ENCODE peak calls at places on chromosomes 5 and 9, in seven cellular contexts. V is dorsolateral prefrontal cortex; I is mammary epithelial cell; Y is activated CD8-positive, alpha-beta T cell treated with anti-CD3 and anti-CD28 coated beads for 36 hours; A is WERI-Rb-1; Q is keratinocyte; L is BJ. D is an unnamed sample.

GRCh38 chr9:83538172-83538889 is at the start of gene FRMD3:
- DNase-seq in V (peak), I (peak), Y (peak), L (peak), A (peak), Q (no peak), D (no peak)

GRCh38 chr5:104702212-104702611 is 1139.6 kb upstream of the NUDT12 start:
- DNase-seq in Q (no peak), V (no peak), L (no peak), I (peak), Y (no peak), A (no peak), D (no peak)

GRCh38 chr9:118630931-118631595 is 738.2 kb downstream of the BRINP1 start:
- DNase-seq in A (no peak), Y (no peak), V (no peak), I (peak), L (no peak), Q (no peak), D (no peak)

GRCh38 chr9:77891150-77891549 is 140.5 kb downstream of the GNAQ start:
- DNase-seq in L (no peak), V (no peak), A (no peak), I (no peak), Q (no peak), Y (no peak), D (no peak)

GRCh38 chr5:150538007-150538917 is 30.3 kb downstream of the NDST1 start:
- DNase-seq in L (no peak), I (peak), Y (no peak), A (no peak), V (no peak), Q (no peak), D (no peak)

GRCh38 chr5:102600964-102601363 is 102.2 kb upstream of the SLCO6A1 start:
- DNase-seq in Q (no peak), I (peak), Y (no peak), A (no peak), V (no peak), L (no peak), D (no peak)

GRCh38 chr5:146441896-146442295 is 5.2 kb upstream of the TCERG1 start:
- DNase-seq in A (no peak), I (peak), V (no peak), Q (no peak), L (no peak), Y (no peak), D (no peak)

GRCh38 chr5:143492783-143493182 is 89.3 kb upstream of the NR3C1 start:
- DNase-seq in I (no peak), A (no peak), Q (no peak), Y (no peak), L (no peak), V (no peak), D (no peak)

GRCh38 chr5:132013711-132014110 is 2.3 kb upstream of the ACSL6 start:
- DNase-seq in A (no peak), I (peak), L (no peak), Y (no peak), Q (no peak), V (peak), D (peak)

GRCh38 chr5:11476866-11477265 is 427.4 kb downstream of the CTNND2 start:
- DNase-seq in L (no peak), Y (no peak), V (no peak), I (no peak), A (no peak), Q (no peak), D (no peak)

GRCh38 chr9:2261421-2262103 is 246.4 kb downstream of the SMARCA2 start:
- DNase-seq in Q (no peak), I (no peak), A (no peak), L (no peak), Y (no peak), V (no peak), D (no peak)

GRCh38 chr9:122389799-122390481 is 19.1 kb downstream of the PTGS1 start:
- DNase-seq in A (no peak), L (no peak), Q (no peak), I (peak), V (no peak), Y (no peak), D (no peak)

GRCh38 chr5:132098621-132099020 is 25.0 kb downstream of the CSF2 start:
- DNase-seq in L (no peak), A (no peak), Q (no peak), Y (no peak), V (no peak), I (no peak), D (no peak)

GRCh38 chr5:852431-853401 is 1.9 kb upstream of the ZDHHC11 start:
- DNase-seq in A (no peak), Q (no peak), V (peak), I (no peak), L (no peak), Y (no peak), D (no peak)

GRCh38 chr5:102324714-102325113 is 28.6 kb upstream of the SLCO4C1 start:
- DNase-seq in V (no peak), A (no peak), L (no peak), Y (no peak), Q (no peak), I (no peak), D (no peak)

GRCh38 chr5:142597025-142597424 is 88.9 kb downstream of the FGF1 start:
- DNase-seq in L (no peak), Y (no peak), A (no peak), V (no peak), I (no peak), Q (no peak), D (no peak)

GRCh38 chr9:136133191-136133958 is 14.7 kb upstream of the TMEM250 start:
- DNase-seq in V (no peak), Q (no peak), I (no peak), A (peak), L (no peak), Y (peak), D (no peak)

GRCh38 chr5:131324311-131324710 is 60.5 kb downstream of the CDC42SE2 start:
- DNase-seq in Q (no peak), Y (no peak), V (no peak), A (no peak), L (no peak), I (no peak), D (no peak)

GRCh38 chr9:32918628-32919027 is 82.8 kb downstream of the APTX start:
- DNase-seq in A (no peak), V (no peak), I (no peak), L (no peak), Y (no peak), Q (no peak), D (no peak)

GRCh38 chr5:165286692-165287091 is 1781.3 kb downstream of the MAT2B start:
- DNase-seq in Y (no peak), A (no peak), L (no peak), I (no peak), Q (no peak), V (no peak), D (no peak)

GRCh38 chr9:97510797-97511761 is 9.6 kb downstream of the TMOD1 start:
- DNase-seq in Q (no peak), V (no peak), I (peak), L (no peak), A (no peak), Y (peak), D (no peak)

GRCh38 chr9:94554439-94555331 is at the start of gene PCAT7:
- DNase-seq in Y (peak), Q (no peak), A (peak), V (no peak), I (no peak), L (no peak), D (no peak)

GRCh38 chr5:94632024-94632423 is 13.6 kb downstream of the SLF1 start:
- DNase-seq in A (no peak), Y (no peak), Q (no peak), V (no peak), I (no peak), L (no peak), D (no peak)

GRCh38 chr5:156815988-156816599 is 34.0 kb upstream of the PPP1R2B start:
- DNase-seq in Q (no peak), V (no peak), L (no peak), A (peak), Y (peak), I (no peak), D (no peak)

GRCh38 chr5:76524872-76525271 is 98.3 kb downstream of the F2RL2 start:
- DNase-seq in Y (no peak), I (no peak), Q (no peak), A (no peak), V (no peak), L (no peak), D (no peak)

GRCh38 chr9:126703330-126704156 is 89.8 kb downstream of the LMX1B start:
- DNase-seq in I (no peak), Q (no peak), Y (no peak), L (no peak), A (no peak), V (peak), D (peak)

GRCh38 chr9:15282567-15282966 is 24.4 kb downstream of the TTC39B start:
- DNase-seq in A (no peak), V (no peak), I (no peak), Y (no peak), L (no peak), Q (no peak), D (no peak)

DNA sequence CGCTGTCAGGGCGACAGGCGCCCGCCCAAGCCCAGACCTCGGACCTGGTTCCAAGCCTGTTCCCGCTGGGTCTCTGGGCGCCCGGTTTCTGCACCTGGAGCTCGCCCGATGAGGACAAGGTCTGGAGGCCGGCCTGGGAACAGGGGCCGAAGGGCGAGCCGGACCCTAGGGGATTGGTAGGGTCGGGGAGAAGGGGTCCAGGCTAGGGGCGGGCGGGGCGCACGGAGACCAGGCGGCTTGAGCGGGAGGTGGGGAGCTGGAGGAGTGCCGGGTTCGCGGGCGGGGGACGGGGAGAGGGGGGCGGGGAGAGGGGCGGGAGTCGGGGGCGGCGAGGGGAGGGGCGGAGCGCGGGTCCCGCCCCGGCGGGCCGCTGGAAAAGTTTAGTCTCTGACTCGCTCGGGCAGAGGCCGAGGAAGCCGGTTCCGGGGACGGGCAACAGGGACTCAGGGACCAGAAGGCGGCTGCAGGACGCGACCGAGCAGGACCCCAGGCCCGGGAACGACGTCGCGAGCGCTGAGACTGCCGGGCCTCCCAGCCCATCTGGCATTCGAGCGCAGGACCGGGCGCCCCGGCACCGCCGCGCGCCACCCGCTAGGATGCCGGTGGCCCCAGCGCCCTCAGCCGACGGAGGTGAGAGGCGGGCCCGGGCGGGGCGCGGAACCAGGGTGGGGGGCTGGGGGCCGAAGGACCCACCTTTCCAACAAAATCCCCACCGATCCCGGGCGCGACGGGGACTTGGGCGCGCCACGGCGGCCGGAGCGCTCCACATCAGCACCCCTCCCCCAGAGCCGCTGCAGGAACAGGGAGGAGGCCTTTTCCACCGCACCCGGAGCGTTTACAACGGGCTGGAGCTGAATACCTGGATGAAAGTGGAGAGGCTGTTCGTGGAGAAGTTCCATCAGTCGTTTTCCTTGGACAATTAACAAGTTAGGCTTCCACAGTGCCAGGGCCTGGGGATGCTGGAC is at the start of gene S1PR3:
- DNase-seq in I (peak), Y (peak), V (no peak), A (peak), Q (no peak), L (no peak), D (no peak)
- TF ChIP-seq CTCF in I (no peak), Y (no peak), V (no peak), A (peak), Q (peak), L (peak), D (no peak)

GRCh38 chr9:129481824-129482511 is 138.9 kb downstream of the C9orf50 start:
- DNase-seq in V (no peak), Y (no peak), A (peak), L (no peak), Q (no peak), I (no peak), D (no peak)
- TF ChIP-seq CTCF in V (no peak), Y (no peak), A (peak), L (peak), Q (peak), I (no peak), D (no peak)

DNA sequence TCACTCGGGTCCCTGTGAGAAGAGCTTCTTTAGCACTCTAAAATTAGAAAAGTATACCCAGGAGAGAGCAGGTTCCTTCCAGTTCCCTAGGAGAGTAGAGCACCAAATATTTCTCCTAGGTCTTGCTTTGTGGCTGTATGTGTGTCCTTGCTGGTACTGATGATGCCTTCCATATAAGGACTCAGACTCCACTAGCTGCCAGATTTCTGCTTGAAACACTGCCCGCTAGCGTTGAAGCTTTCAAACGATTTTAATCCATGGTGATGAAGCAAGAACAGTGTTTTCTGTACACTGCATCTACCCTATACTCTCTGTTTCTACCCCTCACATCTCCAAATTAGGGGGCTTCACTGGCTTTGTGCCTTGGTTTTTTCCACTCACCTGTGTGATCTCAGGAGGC is 2.4 kb upstream of the SMC2 start:
- DNase-seq in A (no peak), Y (peak), Q (no peak), L (no peak), I (peak), V (no peak), D (no peak)
- TF ChIP-seq CTCF in A (no peak), Y (no peak), Q (peak), L (no peak), I (no peak), V (peak), D (no peak)

DNA sequence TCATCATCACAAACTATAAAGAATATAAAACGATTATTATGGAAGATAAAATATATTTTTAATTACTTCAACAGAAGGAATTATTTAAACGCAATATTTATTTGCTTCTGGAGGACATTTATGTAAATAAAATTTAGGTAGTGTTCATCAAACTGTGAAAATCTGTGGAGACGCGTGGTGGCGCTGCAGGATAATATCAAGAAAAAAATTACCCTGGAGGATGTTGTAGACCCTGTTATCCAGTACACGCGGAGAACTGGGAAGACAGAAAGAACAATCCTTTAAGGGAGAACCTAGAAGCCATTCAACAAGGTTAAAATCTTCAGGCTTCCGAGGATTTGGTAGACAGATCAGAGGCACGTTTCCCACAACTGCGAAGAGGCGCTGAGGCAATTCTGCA is at the start of gene PCDHB12:
- DNase-seq in I (no peak), Q (no peak), Y (peak), L (no peak), V (no peak), A (no peak), D (no peak)
- TF ChIP-seq CTCF in I (peak), Q (no peak), Y (peak), L (peak), V (peak), A (no peak), D (no peak)

GRCh38 chr9:123997665-123998277 is 13.8 kb upstream of the LHX2 start:
- DNase-seq in V (no peak), Q (peak), I (peak), A (peak), Y (peak), L (no peak), D (no peak)
- TF ChIP-seq CTCF in V (no peak), Q (no peak), I (no peak), A (no peak), Y (no peak), L (no peak), D (no peak)

D was measured in natural killer cell.